ENCODE peak calls at places on chromosomes 6 and 20, in nine cellular contexts. S is mammary epithelial cell, I is left ventricle myocardium inferior, U is AG10803, Y is mucosa of descending colon, Q is kidney epithelial cell, R is fibroblast of lung, F is BJ, J is heart left ventricle. H is an unnamed sample.

GRCh38 chr6:27209659-27210269 is 37.7 kb upstream of the PRSS16 start:
- DNase-seq in S (no peak), I (no peak), U (no peak), Y (no peak), Q (no peak), R (no peak), F (no peak), J (no peak), H (no peak)

GRCh38 chr20:63027425-63028389 is 20.9 kb upstream of the BHLHE23 start:
- DNase-seq in S (no peak), I (peak; percentile 10), U (no peak), Y (peak; percentile 41), Q (no peak), R (no peak), F (no peak), J (no peak), H (no peak)

GRCh38 chr6:23547851-23548250 is 578.2 kb upstream of the NRSN1 start:
- DNase-seq in S (no peak), I (no peak), U (no peak), Y (no peak), Q (no peak), R (no peak), F (no peak), J (no peak), H (no peak)

GRCh38 chr6:104718672-104719071 is 141.0 kb downstream of the HACE1 start:
- DNase-seq in S (no peak), I (no peak), U (peak; percentile 1), Y (no peak), Q (no peak), R (peak; percentile 1), F (peak; percentile 9), J (no peak), H (no peak)

GRCh38 chr6:154715449-154715848 is 17.8 kb upstream of the SCAF8 start:
- DNase-seq in S (no peak), I (no peak), U (no peak), Y (no peak), Q (no peak), R (no peak), F (no peak), J (no peak), H (no peak)

GRCh38 chr6:15615837-15616236 is 47.0 kb downstream of the DTNBP1 start:
- DNase-seq in S (no peak), I (no peak), U (no peak), Y (no peak), Q (no peak), R (peak; percentile 11), F (no peak), J (no peak), H (no peak)

GRCh38 chr6:138972226-138972665 is 15.8 kb downstream of the REPS1 start:
- DNase-seq in S (peak; percentile 43), I (no peak), U (no peak), Y (no peak), Q (no peak), R (peak; percentile 68), F (no peak), J (no peak), H (no peak)

GRCh38 chr6:108690326-108691000 is 129.7 kb downstream of the FOXO3 start:
- DNase-seq in S (peak; percentile 61), I (no peak), U (peak; percentile 35), Y (no peak), Q (no peak), R (peak; percentile 78), F (no peak), J (no peak), H (no peak)

GRCh38 chr6:134060491-134061106 is 8.2 kb upstream of the SLC2A12 start:
- DNase-seq in S (no peak), I (no peak), U (peak; percentile 74), Y (no peak), Q (peak; percentile 64), R (peak; percentile 90), F (no peak), J (no peak), H (peak; percentile 71)

GRCh38 chr6:157087974-157088373 is 235.3 kb downstream of the TMEM242 start:
- DNase-seq in S (no peak), I (no peak), U (no peak), Y (no peak), Q (no peak), R (no peak), F (no peak), J (no peak), H (no peak)

GRCh38 chr6:29736563-29736962 is 13.3 kb downstream of the HLA-F start:
- DNase-seq in S (no peak), I (no peak), U (no peak), Y (no peak), Q (no peak), R (no peak), F (no peak), J (no peak), H (no peak)

GRCh38 chr20:57272883-57273282 is 6.4 kb upstream of the BMP7 start:
- DNase-seq in S (no peak), I (no peak), U (no peak), Y (no peak), Q (no peak), R (no peak), F (no peak), J (no peak), H (no peak)

GRCh38 chr6:13328875-13329183 is 492 bp upstream of the TBC1D7 start:
- DNase-seq in S (no peak), I (no peak), U (no peak), Y (no peak), Q (no peak), R (no peak), F (no peak), J (no peak), H (no peak)

GRCh38 chr20:41003143-41003932 is 25.3 kb upstream of the TOP1 start:
- DNase-seq in S (peak; percentile 99), I (peak; percentile 49), U (peak; percentile 96), Y (peak; percentile 67), Q (peak; percentile 97), R (peak; percentile 99), F (peak; percentile 98), J (peak; percentile 72), H (peak; percentile 95)

GRCh38 chr20:63830821-63831593 is at the start of gene ZBTB46:
- DNase-seq in S (no peak), I (peak; percentile 79), U (peak; percentile 24), Y (no peak), Q (no peak), R (peak; percentile 49), F (no peak), J (peak; percentile 62), H (no peak)

GRCh38 chr6:116286773-116287358 is 7.1 kb upstream of the TSPYL1 start:
- DNase-seq in S (no peak), I (no peak), U (peak; percentile 34), Y (no peak), Q (no peak), R (no peak), F (no peak), J (no peak), H (no peak)

GRCh38 chr20:57900226-57900905 is 190.6 kb upstream of the PMEPA1 start:
- DNase-seq in S (peak; percentile 50), I (no peak), U (no peak), Y (no peak), Q (no peak), R (no peak), F (no peak), J (no peak), H (no peak)

GRCh38 chr20:32240220-32240619 is 32.5 kb downstream of the POFUT1 start:
- DNase-seq in S (no peak), I (no peak), U (no peak), Y (no peak), Q (no peak), R (no peak), F (no peak), J (no peak), H (no peak)

GRCh38 chr6:684831-685636 is 7.9 kb downstream of the EXOC2 start:
- DNase-seq in S (peak; percentile 56), I (no peak), U (peak; percentile 42), Y (no peak), Q (peak; percentile 23), R (peak; percentile 77), F (no peak), J (no peak), H (no peak)

GRCh38 chr6:109595998-109596397 is 95.0 kb downstream of the AK9 start:
- DNase-seq in S (peak; percentile 12), I (no peak), U (peak; percentile 40), Y (no peak), Q (no peak), R (peak; percentile 36), F (no peak), J (no peak), H (no peak)

GRCh38 chr6:16481680-16482079 is 243.3 kb downstream of the GMPR start:
- DNase-seq in S (no peak), I (no peak), U (no peak), Y (no peak), Q (no peak), R (no peak), F (no peak), J (no peak), H (no peak)

GRCh38 chr20:18276821-18277220 is 11.5 kb upstream of the ZNF133 start:
- DNase-seq in S (peak; percentile 73), I (peak; percentile 37), U (peak; percentile 59), Y (no peak), Q (no peak), R (peak; percentile 54), F (no peak), J (peak; percentile 34), H (peak; percentile 49)

GRCh38 chr6:72819609-72820008 is 197.7 kb downstream of the KCNQ5 start:
- DNase-seq in S (peak; percentile 62), I (no peak), U (no peak), Y (no peak), Q (no peak), R (no peak), F (no peak), J (no peak), H (no peak)
- TF ChIP-seq CTCF in S (no peak), I (no peak), U (no peak), Y (no peak), Q (no peak), R (no peak), F (no peak), J (no peak), H (no peak)

GRCh38 chr6:136751478-136751956 is 40.8 kb downstream of the MAP3K5 start:
- DNase-seq in S (no peak), I (no peak), U (peak; percentile 78), Y (no peak), Q (no peak), R (peak; percentile 49), F (peak; percentile 29), J (no peak), H (peak; percentile 5)
- H3K4me3 ChIP-seq in S (no peak overlapping the region), I (no peak overlapping the region), U (no peak overlapping the region), Y (no peak overlapping the region), Q (no peak overlapping the region), R (peak overlapping the region; percentile 18), F (no peak overlapping the region), J (no peak overlapping the region), H (no peak overlapping the region)

DNA sequence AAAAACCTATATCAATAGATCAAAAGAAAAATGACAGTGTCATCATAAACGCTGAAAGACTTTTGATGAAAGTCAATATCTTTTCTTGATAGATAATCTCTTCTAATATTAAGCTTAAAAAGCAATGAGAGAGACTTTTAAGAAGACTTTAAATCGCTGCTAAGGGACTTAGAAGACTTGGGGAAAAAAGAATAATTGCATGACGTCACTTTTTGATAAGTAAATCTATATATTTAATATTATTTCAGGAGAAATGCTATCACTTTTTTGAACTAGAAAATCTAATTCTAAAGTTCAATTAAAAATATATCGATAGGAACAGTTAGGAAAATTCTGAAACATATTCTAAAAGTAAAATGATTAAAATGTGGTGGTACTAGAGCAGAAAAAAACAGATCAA is 78.7 kb upstream of the TSHZ2 start:
- DNase-seq in S (no peak), I (no peak), U (no peak), Y (no peak), Q (no peak), R (no peak), F (no peak), J (no peak), H (no peak)
- TF ChIP-seq CTCF in S (no peak), I (no peak), U (no peak), Y (no peak), Q (no peak), R (no peak), F (no peak), J (no peak), H (no peak)

GRCh38 chr20:23370274-23370673 is 8.3 kb downstream of the GZF1 start:
- DNase-seq in S (no peak), I (no peak), U (no peak), Y (no peak), Q (no peak), R (no peak), F (no peak), J (no peak), H (no peak)
- H3K4me3 ChIP-seq in S (no peak overlapping the region), I (no peak overlapping the region), U (no peak overlapping the region), Y (no peak overlapping the region), Q (no peak overlapping the region), R (no peak overlapping the region), F (no peak overlapping the region), J (no peak overlapping the region), H (no peak overlapping the region)

H was measured in astrocyte of the cerebellum.